ENCODE peak calls at places on chromosomes 5 and 9, in eight cellular contexts. One of them, this sample, is unnamed.

GRCh38 chr5:54285573-54286124 is 24.7 kb downstream of the ARL15 start:
- DNase-seq in spleen: no peak
- DNase-seq in A549: no peak
- DNase-seq in body of pancreas: no peak
- DNase-seq in stomach: no peak
- DNase-seq in uterus: no peak
- DNase-seq in ovary: no peak
- DNase-seq in prostate gland: no peak
- DNase-seq in this sample: no peak

GRCh38 chr9:126763130-126763764 is 41.6 kb upstream of the ZBTB43 start:
- DNase-seq in spleen: no peak
- DNase-seq in A549: peak
- DNase-seq in body of pancreas: no peak
- DNase-seq in stomach: no peak
- DNase-seq in uterus: no peak
- DNase-seq in ovary: no peak
- DNase-seq in prostate gland: no peak
- DNase-seq in this sample: no peak

GRCh38 chr5:115542076-115542475 is 2.5 kb downstream of the FEM1C start:
- DNase-seq in spleen: no peak
- DNase-seq in A549: no peak
- DNase-seq in body of pancreas: no peak
- DNase-seq in stomach: no peak
- DNase-seq in uterus: no peak
- DNase-seq in ovary: no peak
- DNase-seq in prostate gland: no peak
- DNase-seq in this sample: no peak

GRCh38 chr5:93800988-93801811 is 59.8 kb upstream of the POU5F2 start:
- DNase-seq in spleen: no peak
- DNase-seq in A549: no peak
- DNase-seq in body of pancreas: peak
- DNase-seq in stomach: no peak
- DNase-seq in uterus: peak
- DNase-seq in ovary: no peak
- DNase-seq in prostate gland: peak
- DNase-seq in this sample: no peak

GRCh38 chr5:29939988-29940387 is 1253.5 kb upstream of the CDH6 start:
- DNase-seq in spleen: no peak
- DNase-seq in A549: no peak
- DNase-seq in body of pancreas: no peak
- DNase-seq in stomach: no peak
- DNase-seq in uterus: no peak
- DNase-seq in ovary: no peak
- DNase-seq in prostate gland: no peak
- DNase-seq in this sample: no peak

GRCh38 chr9:8270235-8270634 is 470.7 kb upstream of the DMAC1 start:
- DNase-seq in spleen: no peak
- DNase-seq in A549: no peak
- DNase-seq in body of pancreas: no peak
- DNase-seq in stomach: no peak
- DNase-seq in uterus: no peak
- DNase-seq in ovary: no peak
- DNase-seq in prostate gland: no peak
- DNase-seq in this sample: no peak

GRCh38 chr5:43353668-43354067 is 40.5 kb upstream of the HMGCS1 start:
- DNase-seq in spleen: no peak
- DNase-seq in A549: no peak
- DNase-seq in body of pancreas: no peak
- DNase-seq in stomach: no peak
- DNase-seq in uterus: no peak
- DNase-seq in ovary: no peak
- DNase-seq in prostate gland: no peak
- DNase-seq in this sample: no peak

GRCh38 chr5:137286025-137286610 is 213.0 kb downstream of the SPOCK1 start:
- DNase-seq in spleen: no peak
- DNase-seq in A549: no peak
- DNase-seq in body of pancreas: no peak
- DNase-seq in stomach: no peak
- DNase-seq in uterus: no peak
- DNase-seq in ovary: no peak
- DNase-seq in prostate gland: no peak
- DNase-seq in this sample: no peak

GRCh38 chr9:127684576-127684975 is 22.2 kb upstream of the CFAP157 start:
- DNase-seq in spleen: no peak
- DNase-seq in A549: no peak
- DNase-seq in body of pancreas: no peak
- DNase-seq in stomach: no peak
- DNase-seq in uterus: no peak
- DNase-seq in ovary: no peak
- DNase-seq in prostate gland: no peak
- DNase-seq in this sample: no peak

GRCh38 chr9:124270504-124271335 is 13.0 kb downstream of the NEK6 start:
- DNase-seq in spleen: no peak
- DNase-seq in A549: no peak
- DNase-seq in body of pancreas: peak
- DNase-seq in stomach: peak
- DNase-seq in uterus: no peak
- DNase-seq in ovary: no peak
- DNase-seq in prostate gland: no peak
- DNase-seq in this sample: no peak
- TF ChIP-seq POLR2A in spleen: no peak
- TF ChIP-seq POLR2A in A549: no peak
- TF ChIP-seq POLR2A in body of pancreas: peak
- TF ChIP-seq POLR2A in stomach: no peak
- TF ChIP-seq POLR2A in uterus: no peak
- TF ChIP-seq POLR2A in ovary: no peak
- TF ChIP-seq POLR2A in prostate gland: no peak
- TF ChIP-seq POLR2A in this sample: no peak

GRCh38 chr5:50724-51499 is 41.1 kb upstream of the PLEKHG4B start:
- DNase-seq in spleen: no peak
- DNase-seq in A549: no peak
- DNase-seq in body of pancreas: no peak
- DNase-seq in stomach: no peak
- DNase-seq in uterus: no peak
- DNase-seq in ovary: no peak
- DNase-seq in prostate gland: no peak
- DNase-seq in this sample: no peak
- H3K4me3 ChIP-seq in spleen: no peak
- H3K4me3 ChIP-seq in A549: no peak
- H3K4me3 ChIP-seq in body of pancreas: no peak
- H3K4me3 ChIP-seq in stomach: no peak
- H3K4me3 ChIP-seq in uterus: no peak
- H3K4me3 ChIP-seq in ovary: no peak
- H3K4me3 ChIP-seq in prostate gland: no peak
- H3K4me3 ChIP-seq in this sample: no peak

GRCh38 chr9:116027096-116027495 is 126.5 kb upstream of the PAPPA start:
- DNase-seq in spleen: no peak
- DNase-seq in A549: no peak
- DNase-seq in body of pancreas: no peak
- DNase-seq in stomach: no peak
- DNase-seq in uterus: peak
- DNase-seq in ovary: no peak
- DNase-seq in prostate gland: no peak
- DNase-seq in this sample: no peak

GRCh38 chr9:116027511-116027910 is 126.1 kb upstream of the PAPPA start:
- DNase-seq in spleen: no peak
- DNase-seq in A549: no peak
- DNase-seq in body of pancreas: no peak
- DNase-seq in stomach: no peak
- DNase-seq in uterus: no peak
- DNase-seq in ovary: no peak
- DNase-seq in prostate gland: no peak
- DNase-seq in this sample: no peak

GRCh38 chr9:116030532-116030931 is 123.1 kb upstream of the PAPPA start:
- DNase-seq in spleen: no peak
- DNase-seq in A549: no peak
- DNase-seq in body of pancreas: no peak
- DNase-seq in stomach: no peak
- DNase-seq in uterus: no peak
- DNase-seq in ovary: no peak
- DNase-seq in prostate gland: no peak
- DNase-seq in this sample: no peak

GRCh38 chr9:116027951-116028350 is 125.6 kb upstream of the PAPPA start:
- DNase-seq in spleen: no peak
- DNase-seq in A549: no peak
- DNase-seq in body of pancreas: no peak
- DNase-seq in stomach: no peak
- DNase-seq in uterus: no peak
- DNase-seq in ovary: no peak
- DNase-seq in prostate gland: no peak
- DNase-seq in this sample: no peak

DNA sequence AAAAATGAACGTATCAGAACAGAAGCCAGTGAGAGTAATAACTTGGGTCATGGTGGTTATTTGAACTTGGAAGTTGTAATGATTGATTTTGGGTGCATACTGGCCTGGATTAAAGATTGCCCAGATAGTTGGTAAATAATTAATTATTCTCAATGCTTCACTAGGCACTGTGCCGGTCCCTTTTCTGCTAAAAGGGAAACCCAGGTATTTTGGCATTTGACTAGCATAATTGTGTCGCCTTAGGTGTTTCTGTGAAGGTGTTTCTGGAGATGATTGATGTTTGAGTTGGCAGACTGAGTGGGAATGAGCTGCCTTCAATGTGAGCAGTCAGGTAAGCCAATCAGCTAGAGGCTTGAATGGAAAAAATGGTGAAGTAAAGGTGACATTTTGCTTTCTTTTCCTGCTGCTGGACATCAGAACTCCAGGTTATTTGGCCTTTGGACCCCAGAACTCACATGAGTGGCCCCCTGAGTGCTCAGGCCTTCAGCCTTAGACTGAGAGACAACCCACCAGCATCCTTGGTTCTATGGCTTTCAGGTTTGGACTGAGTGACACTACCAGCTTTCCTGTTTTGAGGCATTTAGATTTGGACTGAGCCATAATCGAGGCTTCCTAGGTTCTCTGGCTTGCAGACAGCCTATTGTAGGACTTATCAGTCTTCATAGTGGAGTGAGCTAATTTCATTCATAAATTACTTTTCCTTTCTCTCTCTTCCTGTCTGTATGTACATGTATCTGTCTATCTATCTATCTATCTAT is 120.7 kb upstream of the PAPPA start:
- DNase-seq in spleen: no peak
- DNase-seq in A549: no peak
- DNase-seq in body of pancreas: peak
- DNase-seq in stomach: no peak
- DNase-seq in uterus: no peak
- DNase-seq in ovary: no peak
- DNase-seq in prostate gland: no peak
- DNase-seq in this sample: no peak
- TF ChIP-seq CTCF in spleen: no peak
- TF ChIP-seq CTCF in A549: no peak
- TF ChIP-seq CTCF in body of pancreas: no peak
- TF ChIP-seq CTCF in stomach: no peak
- TF ChIP-seq CTCF in uterus: no peak
- TF ChIP-seq CTCF in ovary: no peak
- TF ChIP-seq CTCF in prostate gland: no peak
- TF ChIP-seq CTCF in this sample: no peak

DNA sequence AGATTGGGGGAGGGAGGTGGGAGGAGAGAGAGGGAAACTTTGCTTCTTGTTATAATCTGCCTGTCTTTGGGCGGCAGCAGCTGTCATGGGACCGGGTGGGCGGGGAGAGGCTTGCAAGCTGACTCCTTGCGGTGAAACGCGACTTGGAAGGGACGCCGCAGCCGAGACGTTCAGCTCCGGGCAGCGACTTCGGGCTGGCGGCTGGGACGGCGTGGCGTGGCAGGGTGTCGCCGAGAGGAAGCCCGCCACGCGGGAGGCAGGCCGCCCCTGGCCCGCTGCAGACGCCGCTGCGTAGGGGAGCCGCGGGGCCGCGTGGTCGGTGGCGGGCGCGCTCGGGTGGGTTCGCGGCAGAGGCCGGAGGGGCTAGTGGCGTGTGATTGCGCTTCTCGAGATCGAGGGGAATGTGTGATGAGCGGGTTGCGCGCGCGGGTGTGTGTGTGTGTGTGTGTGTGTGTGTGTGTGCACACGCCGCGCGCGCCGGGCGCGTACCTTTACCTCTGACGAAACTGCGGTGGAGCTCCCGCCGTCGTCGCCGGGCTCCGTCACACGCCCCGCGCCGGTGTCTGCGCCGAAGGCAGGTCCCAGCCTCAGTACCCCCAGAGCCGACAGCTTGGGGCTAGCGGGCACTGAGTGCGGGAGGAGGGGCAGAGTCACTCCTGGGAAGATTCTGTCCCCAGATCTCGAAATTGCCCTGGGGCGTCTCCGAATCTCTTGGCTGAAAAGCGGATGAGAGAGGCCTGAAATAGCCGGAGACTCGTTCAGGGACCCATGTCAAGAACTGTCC is 1.7 kb downstream of the PPARGC1B start:
- DNase-seq in spleen: peak
- DNase-seq in A549: peak
- DNase-seq in body of pancreas: peak
- DNase-seq in stomach: peak
- DNase-seq in uterus: peak
- DNase-seq in ovary: peak
- DNase-seq in prostate gland: peak
- DNase-seq in this sample: peak
- TF ChIP-seq POLR2A in spleen: no peak
- TF ChIP-seq POLR2A in A549: no peak
- TF ChIP-seq POLR2A in body of pancreas: peak
- TF ChIP-seq POLR2A in stomach: no peak
- TF ChIP-seq POLR2A in uterus: peak
- TF ChIP-seq POLR2A in ovary: no peak
- TF ChIP-seq POLR2A in prostate gland: peak
- TF ChIP-seq POLR2A in this sample: no peak

GRCh38 chr5:172768098-172768572 is 2.9 kb downstream of the DUSP1 start:
- DNase-seq in spleen: no peak
- DNase-seq in A549: no peak
- DNase-seq in body of pancreas: no peak
- DNase-seq in stomach: no peak
- DNase-seq in uterus: no peak
- DNase-seq in ovary: no peak
- DNase-seq in prostate gland: no peak
- DNase-seq in this sample: no peak
- H3K4me3 ChIP-seq in spleen: peak
- H3K4me3 ChIP-seq in A549: peak
- H3K4me3 ChIP-seq in body of pancreas: no peak
- H3K4me3 ChIP-seq in stomach: peak
- H3K4me3 ChIP-seq in uterus: peak
- H3K4me3 ChIP-seq in ovary: peak
- H3K4me3 ChIP-seq in prostate gland: peak
- H3K4me3 ChIP-seq in this sample: peak